ENCODE peak calls at places on chromosomes 4 and X, in seven cellular contexts. One of them, this sample, is unnamed.

GRCh38 chr4:887034-887763 is 44.9 kb downstream of the GAK start:
- DNase-seq in H1: no peak
- DNase-seq in mesendoderm: no peak
- DNase-seq in IMR-90: no peak
- DNase-seq in neuronal stem cell: no peak
- DNase-seq in mesenchymal stem cell: no peak
- DNase-seq in trophoblast cell: no peak
- DNase-seq in this sample: no peak

GRCh38 chr4:137644201-137644600 is 111.9 kb upstream of the PCDH18 start:
- DNase-seq in trophoblast cell: no peak
- DNase-seq in mesendoderm: no peak
- DNase-seq in IMR-90: peak
- DNase-seq in neuronal stem cell: no peak
- DNase-seq in mesenchymal stem cell: no peak
- DNase-seq in H1: no peak
- DNase-seq in this sample: no peak

GRCh38 chrX:106874075-106874474 is 29.1 kb downstream of the RIPPLY1 start:
- DNase-seq in mesenchymal stem cell: peak
- DNase-seq in mesendoderm: peak
- DNase-seq in neuronal stem cell: no peak
- DNase-seq in IMR-90: peak
- DNase-seq in H1: no peak
- DNase-seq in trophoblast cell: peak
- DNase-seq in this sample: no peak

GRCh38 chrX:8748855-8749254 is 16.9 kb upstream of the ANOS1 start:
- DNase-seq in IMR-90: peak
- DNase-seq in mesenchymal stem cell: peak
- DNase-seq in H1: no peak
- DNase-seq in neuronal stem cell: no peak
- DNase-seq in trophoblast cell: peak
- DNase-seq in mesendoderm: peak
- DNase-seq in this sample: no peak

GRCh38 chrX:39894626-39895025 is 203.1 kb downstream of the BCOR start:
- DNase-seq in neuronal stem cell: no peak
- DNase-seq in H1: no peak
- DNase-seq in mesenchymal stem cell: no peak
- DNase-seq in trophoblast cell: no peak
- DNase-seq in mesendoderm: no peak
- DNase-seq in IMR-90: no peak
- DNase-seq in this sample: no peak

GRCh38 chr4:83252782-83253405 is 31.7 kb downstream of the COQ2 start:
- DNase-seq in mesendoderm: peak
- DNase-seq in trophoblast cell: peak
- DNase-seq in neuronal stem cell: peak
- DNase-seq in IMR-90: peak
- DNase-seq in mesenchymal stem cell: peak
- DNase-seq in H1: peak
- DNase-seq in this sample: peak

GRCh38 chrX:15815779-15816452 is 25.6 kb downstream of the ZRSR2 start:
- DNase-seq in mesenchymal stem cell: peak
- DNase-seq in neuronal stem cell: peak
- DNase-seq in IMR-90: peak
- DNase-seq in H1: no peak
- DNase-seq in mesendoderm: peak
- DNase-seq in trophoblast cell: peak
- DNase-seq in this sample: peak

GRCh38 chr4:16573744-16574143 is 324.7 kb downstream of the LDB2 start:
- DNase-seq in mesendoderm: no peak
- DNase-seq in mesenchymal stem cell: no peak
- DNase-seq in trophoblast cell: no peak
- DNase-seq in neuronal stem cell: no peak
- DNase-seq in IMR-90: peak
- DNase-seq in H1: no peak
- DNase-seq in this sample: no peak

GRCh38 chr4:154622598-154622997 is 10.1 kb upstream of the FGG start:
- DNase-seq in mesenchymal stem cell: peak
- DNase-seq in IMR-90: peak
- DNase-seq in neuronal stem cell: peak
- DNase-seq in trophoblast cell: peak
- DNase-seq in H1: no peak
- DNase-seq in mesendoderm: peak
- DNase-seq in this sample: no peak

GRCh38 chr4:43763029-43763610 is 685.5 kb downstream of the KCTD8 start:
- DNase-seq in neuronal stem cell: no peak
- DNase-seq in H1: no peak
- DNase-seq in mesenchymal stem cell: no peak
- DNase-seq in mesendoderm: peak
- DNase-seq in IMR-90: no peak
- DNase-seq in trophoblast cell: no peak
- DNase-seq in this sample: no peak

GRCh38 chr4:1763550-1764080 is 29.5 kb upstream of the FGFR3 start:
- DNase-seq in neuronal stem cell: no peak
- DNase-seq in IMR-90: peak
- DNase-seq in H1: no peak
- DNase-seq in trophoblast cell: peak
- DNase-seq in mesendoderm: no peak
- DNase-seq in mesenchymal stem cell: peak
- DNase-seq in this sample: no peak

GRCh38 chr4:107794001-107794400 is 30.7 kb upstream of the SGMS2 start:
- DNase-seq in mesenchymal stem cell: peak
- DNase-seq in mesendoderm: peak
- DNase-seq in H1: no peak
- DNase-seq in IMR-90: no peak
- DNase-seq in neuronal stem cell: no peak
- DNase-seq in trophoblast cell: peak
- DNase-seq in this sample: no peak

GRCh38 chr4:28250646-28251045 is 1390.0 kb downstream of the STIM2 start:
- DNase-seq in IMR-90: no peak
- DNase-seq in neuronal stem cell: no peak
- DNase-seq in mesenchymal stem cell: no peak
- DNase-seq in H1: no peak
- DNase-seq in trophoblast cell: no peak
- DNase-seq in mesendoderm: no peak
- DNase-seq in this sample: no peak

GRCh38 chr4:75621715-75622114 is 8.6 kb downstream of the CDKL2 start:
- DNase-seq in neuronal stem cell: no peak
- DNase-seq in mesenchymal stem cell: no peak
- DNase-seq in IMR-90: no peak
- DNase-seq in trophoblast cell: no peak
- DNase-seq in H1: no peak
- DNase-seq in mesendoderm: no peak
- DNase-seq in this sample: no peak

GRCh38 chr4:175891863-175892262 is 79.8 kb upstream of the GPM6A start:
- DNase-seq in trophoblast cell: peak
- DNase-seq in H1: no peak
- DNase-seq in IMR-90: peak
- DNase-seq in mesenchymal stem cell: peak
- DNase-seq in mesendoderm: peak
- DNase-seq in neuronal stem cell: peak
- DNase-seq in this sample: no peak

DNA sequence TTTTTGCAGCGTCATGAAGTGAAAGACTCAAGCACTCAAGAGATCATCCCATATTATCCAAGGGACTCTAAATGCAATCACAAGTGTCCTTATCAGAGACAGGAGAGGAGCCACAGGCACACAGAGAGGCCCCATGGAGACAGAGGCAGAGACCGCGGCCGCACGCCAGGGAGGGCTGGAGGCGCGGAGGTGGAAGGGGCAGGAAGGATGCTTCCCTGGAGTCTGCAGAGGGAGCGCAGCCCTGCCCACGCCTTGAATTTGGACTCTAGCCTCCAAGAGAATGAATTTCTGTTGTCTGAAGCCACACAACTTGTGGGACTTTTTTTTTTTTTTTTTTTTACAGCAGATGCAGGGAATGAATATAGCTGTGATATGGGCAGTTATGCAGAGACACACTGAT is 244.7 kb upstream of the PSAPL1 start:
- DNase-seq in mesendoderm: no peak
- DNase-seq in H1: no peak
- DNase-seq in mesenchymal stem cell: no peak
- DNase-seq in IMR-90: no peak
- DNase-seq in trophoblast cell: no peak
- DNase-seq in neuronal stem cell: no peak
- DNase-seq in this sample: no peak
- H4K8ac ChIP-seq in mesendoderm: no peak
- H4K8ac ChIP-seq in H1: no peak
- H4K8ac ChIP-seq in mesenchymal stem cell: no peak
- H4K8ac ChIP-seq in IMR-90: no peak
- H4K8ac ChIP-seq in trophoblast cell: no peak
- H4K8ac ChIP-seq in neuronal stem cell: no peak
- H4K8ac ChIP-seq in this sample: no peak

DNA sequence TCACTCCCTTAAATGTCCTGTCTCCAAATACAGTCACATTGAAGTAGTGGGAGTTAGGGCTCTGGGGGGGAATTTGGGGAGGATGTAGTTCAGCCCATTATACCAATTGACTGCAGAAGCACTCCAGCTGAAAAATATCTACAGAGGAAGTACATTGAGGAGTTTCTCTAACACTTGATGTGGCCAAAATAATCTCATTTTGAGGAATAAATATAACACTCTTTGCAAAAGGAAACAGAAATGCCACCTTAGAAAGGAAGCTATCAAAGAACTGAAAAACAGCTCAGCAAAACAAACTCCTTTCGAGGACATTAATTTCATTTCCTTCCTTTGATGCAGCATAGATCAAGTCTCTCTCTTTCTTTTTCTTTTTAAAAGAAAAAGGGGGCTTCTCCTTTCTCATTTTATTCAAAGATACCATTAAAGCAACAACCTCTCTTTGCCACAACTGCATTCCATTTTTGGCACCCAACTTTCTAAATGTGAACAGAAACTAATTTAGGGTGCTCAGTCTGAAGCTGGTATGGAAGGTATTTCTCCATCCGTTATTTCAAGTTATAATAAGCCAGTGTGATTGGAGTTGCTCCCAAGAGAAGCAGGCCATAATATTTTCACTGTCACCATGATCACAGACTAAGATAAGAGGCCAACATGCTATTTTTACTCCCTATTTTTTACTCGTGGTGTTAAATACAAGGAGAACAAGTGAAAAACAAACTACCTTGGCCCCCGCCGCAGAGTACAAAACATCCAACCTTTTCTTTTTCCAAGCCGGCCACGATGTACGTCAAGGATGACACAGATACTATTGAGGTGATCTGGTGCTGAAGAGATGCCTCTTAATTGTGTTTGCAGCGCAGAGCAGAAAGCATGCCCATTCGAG is 230.4 kb upstream of the GATB start:
- DNase-seq in trophoblast cell: no peak
- DNase-seq in mesendoderm: no peak
- DNase-seq in IMR-90: no peak
- DNase-seq in mesenchymal stem cell: no peak
- DNase-seq in H1: no peak
- DNase-seq in neuronal stem cell: no peak
- DNase-seq in this sample: no peak
- H3K9ac ChIP-seq in trophoblast cell: no peak
- H3K9ac ChIP-seq in mesendoderm: no peak
- H3K9ac ChIP-seq in IMR-90: no peak
- H3K9ac ChIP-seq in mesenchymal stem cell: no peak
- H3K9ac ChIP-seq in H1: no peak
- H3K9ac ChIP-seq in neuronal stem cell: no peak
- H3K9ac ChIP-seq in this sample: no peak

GRCh38 chr4:110354460-110354859 is 121.5 kb upstream of the ENPEP start:
- DNase-seq in mesenchymal stem cell: no peak
- DNase-seq in neuronal stem cell: no peak
- DNase-seq in IMR-90: no peak
- DNase-seq in mesendoderm: no peak
- DNase-seq in trophoblast cell: no peak
- DNase-seq in H1: no peak
- DNase-seq in this sample: no peak

GRCh38 chr4:110361921-110362320 is 114.0 kb upstream of the ENPEP start:
- DNase-seq in neuronal stem cell: no peak
- DNase-seq in mesendoderm: peak
- DNase-seq in H1: no peak
- DNase-seq in mesenchymal stem cell: peak
- DNase-seq in IMR-90: no peak
- DNase-seq in trophoblast cell: no peak
- DNase-seq in this sample: no peak

GRCh38 chr4:110359076-110359475 is 116.9 kb upstream of the ENPEP start:
- DNase-seq in mesendoderm: no peak
- DNase-seq in IMR-90: no peak
- DNase-seq in H1: no peak
- DNase-seq in neuronal stem cell: no peak
- DNase-seq in mesenchymal stem cell: no peak
- DNase-seq in trophoblast cell: no peak
- DNase-seq in this sample: no peak

GRCh38 chr4:110352670-110353442 is 123.1 kb upstream of the ENPEP start:
- DNase-seq in neuronal stem cell: no peak
- DNase-seq in mesenchymal stem cell: no peak
- DNase-seq in IMR-90: no peak
- DNase-seq in H1: no peak
- DNase-seq in mesendoderm: no peak
- DNase-seq in trophoblast cell: no peak
- DNase-seq in this sample: no peak

DNA sequence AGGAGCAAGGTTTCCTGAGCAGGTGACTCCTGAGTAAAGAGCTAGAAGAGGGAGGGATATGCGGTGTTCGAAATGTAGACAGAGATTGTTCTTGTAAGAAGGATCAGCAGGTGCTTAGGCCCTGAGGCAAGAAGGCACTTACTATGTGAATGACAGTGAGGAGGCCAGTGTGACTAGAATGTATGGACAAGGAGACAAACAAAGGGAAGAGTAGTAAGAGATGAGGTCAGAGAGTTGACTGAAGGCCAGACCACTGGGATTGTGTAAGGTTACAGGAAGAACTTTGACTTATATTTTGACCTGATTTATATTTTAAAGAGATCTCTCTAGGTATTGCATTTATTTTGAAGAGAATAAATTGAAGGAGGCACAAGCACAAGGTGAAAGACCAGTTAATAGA is 118.4 kb upstream of the ENPEP start:
- DNase-seq in mesenchymal stem cell: no peak
- DNase-seq in mesendoderm: no peak
- DNase-seq in trophoblast cell: no peak
- DNase-seq in neuronal stem cell: no peak
- DNase-seq in H1: no peak
- DNase-seq in IMR-90: no peak
- DNase-seq in this sample: no peak
- H2AK5ac ChIP-seq in mesenchymal stem cell: no peak
- H2AK5ac ChIP-seq in mesendoderm: no peak
- H2AK5ac ChIP-seq in trophoblast cell: no peak
- H2AK5ac ChIP-seq in neuronal stem cell: no peak
- H2AK5ac ChIP-seq in H1: no peak
- H2AK5ac ChIP-seq in IMR-90: no peak
- H2AK5ac ChIP-seq in this sample: no peak

DNA sequence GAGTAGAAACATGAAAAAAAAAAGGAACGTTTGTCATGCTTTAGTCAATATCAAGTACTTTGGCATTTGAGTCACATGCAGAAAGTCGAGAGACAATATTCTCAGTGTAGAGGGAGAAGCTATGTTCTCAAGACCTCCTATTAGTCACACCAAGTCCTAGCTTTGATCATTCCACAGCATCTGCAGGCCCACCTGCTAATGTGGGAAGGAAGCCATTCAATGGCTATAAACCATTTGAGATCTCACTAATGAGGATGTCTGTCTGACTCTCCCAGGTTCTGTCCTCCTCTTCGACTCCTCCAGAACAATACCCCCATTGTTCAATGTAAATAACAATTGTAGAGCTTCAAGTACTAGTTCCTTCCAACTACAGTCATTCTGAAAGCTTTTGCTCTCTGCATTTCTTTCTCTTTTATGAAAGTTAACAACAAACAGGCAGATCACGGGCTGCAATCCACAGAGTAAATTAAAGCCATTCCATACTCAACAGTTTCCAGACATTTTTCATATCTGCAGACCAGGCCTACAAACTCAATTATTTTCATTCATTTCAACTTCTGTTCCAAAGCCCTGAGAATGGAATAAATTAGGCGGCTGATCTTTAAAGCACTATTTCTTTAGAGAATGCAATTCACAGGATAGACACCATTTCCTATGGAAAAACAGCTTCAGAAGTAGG is 140.2 kb upstream of the EDNRA start:
- DNase-seq in trophoblast cell: no peak
- DNase-seq in IMR-90: peak
- DNase-seq in neuronal stem cell: no peak
- DNase-seq in mesenchymal stem cell: peak
- DNase-seq in H1: no peak
- DNase-seq in mesendoderm: peak
- DNase-seq in this sample: no peak
- H4K8ac ChIP-seq in trophoblast cell: no peak
- H4K8ac ChIP-seq in IMR-90: no peak
- H4K8ac ChIP-seq in neuronal stem cell: no peak
- H4K8ac ChIP-seq in mesenchymal stem cell: no peak
- H4K8ac ChIP-seq in H1: no peak
- H4K8ac ChIP-seq in mesendoderm: no peak
- H4K8ac ChIP-seq in this sample: no peak

This sample was measured in H9.